ENCODE peak calls at places on chromosomes 4 and X, in six cellular contexts. One of them, this sample, is unnamed.

GRCh38 chrX:78123190-78123589 is 16.3 kb downstream of the TAF9B start:
- DNase-seq in MCF 10A: peak
- DNase-seq in AG09319: no peak
- DNase-seq in lower leg skin: no peak
- DNase-seq in OCI-LY7: no peak
- DNase-seq in foreskin fibroblast: peak
- DNase-seq in this sample: no peak

GRCh38 chr4:155960522-155960921 is 6.9 kb upstream of the CTSO start:
- DNase-seq in OCI-LY7: no peak
- DNase-seq in MCF 10A: no peak
- DNase-seq in AG09319: peak
- DNase-seq in foreskin fibroblast: peak
- DNase-seq in lower leg skin: no peak
- DNase-seq in this sample: no peak

GRCh38 chr4:173543266-173543665 is 13.2 kb upstream of the HAND2 start:
- DNase-seq in OCI-LY7: no peak
- DNase-seq in lower leg skin: no peak
- DNase-seq in AG09319: no peak
- DNase-seq in foreskin fibroblast: no peak
- DNase-seq in MCF 10A: no peak
- DNase-seq in this sample: no peak

GRCh38 chrX:101977091-101977490 is 45.3 kb upstream of the ZMAT1 start:
- DNase-seq in foreskin fibroblast: no peak
- DNase-seq in AG09319: no peak
- DNase-seq in MCF 10A: no peak
- DNase-seq in lower leg skin: no peak
- DNase-seq in OCI-LY7: no peak
- DNase-seq in this sample: no peak

GRCh38 chr4:148207074-148207473 is 235.1 kb downstream of the NR3C2 start:
- DNase-seq in lower leg skin: no peak
- DNase-seq in foreskin fibroblast: peak
- DNase-seq in AG09319: no peak
- DNase-seq in MCF 10A: peak
- DNase-seq in OCI-LY7: no peak
- DNase-seq in this sample: no peak

GRCh38 chr4:172357006-172357405 is 543.8 kb downstream of the GALNTL6 start:
- DNase-seq in MCF 10A: no peak
- DNase-seq in foreskin fibroblast: no peak
- DNase-seq in AG09319: no peak
- DNase-seq in OCI-LY7: no peak
- DNase-seq in lower leg skin: no peak
- DNase-seq in this sample: no peak

GRCh38 chr4:139764192-139764591 is 98.6 kb downstream of the MGST2 start:
- DNase-seq in AG09319: no peak
- DNase-seq in OCI-LY7: no peak
- DNase-seq in lower leg skin: no peak
- DNase-seq in MCF 10A: no peak
- DNase-seq in foreskin fibroblast: no peak
- DNase-seq in this sample: no peak

GRCh38 chr4:52250124-52250523 is 199.0 kb downstream of the SPATA18 start:
- DNase-seq in AG09319: no peak
- DNase-seq in lower leg skin: no peak
- DNase-seq in OCI-LY7: peak
- DNase-seq in foreskin fibroblast: peak
- DNase-seq in MCF 10A: no peak
- DNase-seq in this sample: no peak

GRCh38 chr4:5222951-5223350 is 171.7 kb downstream of the STK32B start:
- DNase-seq in lower leg skin: no peak
- DNase-seq in MCF 10A: no peak
- DNase-seq in AG09319: no peak
- DNase-seq in foreskin fibroblast: no peak
- DNase-seq in OCI-LY7: no peak
- DNase-seq in this sample: no peak

GRCh38 chrX:107656965-107657364 is 28.7 kb downstream of the PRPS1 start:
- DNase-seq in foreskin fibroblast: no peak
- DNase-seq in MCF 10A: no peak
- DNase-seq in AG09319: no peak
- DNase-seq in OCI-LY7: no peak
- DNase-seq in lower leg skin: peak
- DNase-seq in this sample: no peak

GRCh38 chrX:118862990-118863389 is 39.4 kb downstream of the ZCCHC12 start:
- DNase-seq in foreskin fibroblast: no peak
- DNase-seq in OCI-LY7: no peak
- DNase-seq in AG09319: no peak
- DNase-seq in MCF 10A: no peak
- DNase-seq in lower leg skin: no peak
- DNase-seq in this sample: no peak

GRCh38 chrX:130778773-130779172 is 124.2 kb downstream of the ENOX2 start:
- DNase-seq in MCF 10A: no peak
- DNase-seq in lower leg skin: no peak
- DNase-seq in OCI-LY7: no peak
- DNase-seq in AG09319: no peak
- DNase-seq in foreskin fibroblast: peak
- DNase-seq in this sample: no peak

GRCh38 chrX:40733691-40734090 is 1.7 kb downstream of the MED14 start:
- DNase-seq in OCI-LY7: no peak
- DNase-seq in lower leg skin: no peak
- DNase-seq in MCF 10A: no peak
- DNase-seq in foreskin fibroblast: peak
- DNase-seq in AG09319: no peak
- DNase-seq in this sample: no peak

GRCh38 chrX:3815896-3816664 is 102.6 kb upstream of the PRKX start:
- DNase-seq in foreskin fibroblast: peak
- DNase-seq in lower leg skin: peak
- DNase-seq in AG09319: no peak
- DNase-seq in MCF 10A: peak
- DNase-seq in OCI-LY7: peak
- DNase-seq in this sample: peak

GRCh38 chrX:22950278-22951266 is 49.2 kb upstream of the DDX53 start:
- DNase-seq in foreskin fibroblast: peak
- DNase-seq in lower leg skin: no peak
- DNase-seq in OCI-LY7: no peak
- DNase-seq in MCF 10A: peak
- DNase-seq in AG09319: peak
- DNase-seq in this sample: no peak

GRCh38 chr4:30833206-30833605 is 113.0 kb downstream of the PCDH7 start:
- DNase-seq in foreskin fibroblast: no peak
- DNase-seq in lower leg skin: no peak
- DNase-seq in OCI-LY7: no peak
- DNase-seq in MCF 10A: no peak
- DNase-seq in AG09319: no peak
- DNase-seq in this sample: no peak

GRCh38 chr4:108359936-108360681 is 191.4 kb upstream of the LEF1 start:
- DNase-seq in foreskin fibroblast: no peak
- DNase-seq in OCI-LY7: peak
- DNase-seq in MCF 10A: no peak
- DNase-seq in AG09319: no peak
- DNase-seq in lower leg skin: no peak
- DNase-seq in this sample: no peak

GRCh38 chr4:165433529-165433928 is 54.7 kb downstream of the CPE start:
- DNase-seq in OCI-LY7: no peak
- DNase-seq in AG09319: no peak
- DNase-seq in foreskin fibroblast: no peak
- DNase-seq in MCF 10A: no peak
- DNase-seq in lower leg skin: no peak
- DNase-seq in this sample: no peak

GRCh38 chr4:173125216-173125812 is 43.3 kb upstream of the GALNT7 start:
- DNase-seq in lower leg skin: no peak
- DNase-seq in MCF 10A: no peak
- DNase-seq in OCI-LY7: no peak
- DNase-seq in AG09319: no peak
- DNase-seq in foreskin fibroblast: no peak
- DNase-seq in this sample: no peak

GRCh38 chrX:36867143-36867542 is 141.0 kb upstream of the FAM47C start:
- DNase-seq in MCF 10A: peak
- DNase-seq in AG09319: no peak
- DNase-seq in OCI-LY7: peak
- DNase-seq in lower leg skin: no peak
- DNase-seq in foreskin fibroblast: peak
- DNase-seq in this sample: no peak

GRCh38 chrX:48548871-48549270 is 9.4 kb downstream of the TBC1D25 start:
- DNase-seq in OCI-LY7: no peak
- DNase-seq in AG09319: no peak
- DNase-seq in foreskin fibroblast: no peak
- DNase-seq in MCF 10A: no peak
- DNase-seq in lower leg skin: no peak
- DNase-seq in this sample: no peak

GRCh38 chr4:130238121-130238520 is 1142.2 kb downstream of the C4orf33 start:
- DNase-seq in MCF 10A: peak
- DNase-seq in AG09319: no peak
- DNase-seq in OCI-LY7: no peak
- DNase-seq in foreskin fibroblast: no peak
- DNase-seq in lower leg skin: no peak
- DNase-seq in this sample: no peak

GRCh38 chrX:70769659-70770232 is 138.8 kb downstream of the TEX11 start:
- DNase-seq in lower leg skin: no peak
- DNase-seq in OCI-LY7: peak
- DNase-seq in MCF 10A: peak
- DNase-seq in AG09319: no peak
- DNase-seq in foreskin fibroblast: peak
- DNase-seq in this sample: no peak
- TF ChIP-seq CTCF in lower leg skin: no peak
- TF ChIP-seq CTCF in OCI-LY7: peak
- TF ChIP-seq CTCF in MCF 10A: peak
- TF ChIP-seq CTCF in AG09319: peak
- TF ChIP-seq CTCF in foreskin fibroblast: no peak
- TF ChIP-seq CTCF in this sample: peak

GRCh38 chr4:13430834-13431568 is 53.1 kb downstream of the RAB28 start:
- DNase-seq in foreskin fibroblast: no peak
- DNase-seq in MCF 10A: peak
- DNase-seq in OCI-LY7: peak
- DNase-seq in AG09319: no peak
- DNase-seq in lower leg skin: no peak
- DNase-seq in this sample: no peak
- TF ChIP-seq CTCF in foreskin fibroblast: no peak
- TF ChIP-seq CTCF in MCF 10A: peak
- TF ChIP-seq CTCF in OCI-LY7: peak
- TF ChIP-seq CTCF in AG09319: no peak
- TF ChIP-seq CTCF in lower leg skin: no peak
- TF ChIP-seq CTCF in this sample: peak

GRCh38 chrX:113157496-113157895 is 316.9 kb upstream of the AMOT start:
- DNase-seq in OCI-LY7: no peak
- DNase-seq in foreskin fibroblast: no peak
- DNase-seq in lower leg skin: no peak
- DNase-seq in MCF 10A: no peak
- DNase-seq in AG09319: no peak
- DNase-seq in this sample: no peak
- TF ChIP-seq CTCF in OCI-LY7: no peak
- TF ChIP-seq CTCF in foreskin fibroblast: no peak
- TF ChIP-seq CTCF in lower leg skin: no peak
- TF ChIP-seq CTCF in MCF 10A: no peak
- TF ChIP-seq CTCF in AG09319: no peak
- TF ChIP-seq CTCF in this sample: no peak

GRCh38 chrX:54182194-54182863 is 725 bp downstream of the FAM120C start:
- DNase-seq in OCI-LY7: peak
- DNase-seq in AG09319: no peak
- DNase-seq in foreskin fibroblast: peak
- DNase-seq in MCF 10A: peak
- DNase-seq in lower leg skin: peak
- DNase-seq in this sample: peak
- TF ChIP-seq CTCF in OCI-LY7: no peak
- TF ChIP-seq CTCF in AG09319: no peak
- TF ChIP-seq CTCF in foreskin fibroblast: no peak
- TF ChIP-seq CTCF in MCF 10A: no peak
- TF ChIP-seq CTCF in lower leg skin: no peak
- TF ChIP-seq CTCF in this sample: no peak

GRCh38 chr4:21645776-21646175 is 302.8 kb downstream of the KCNIP4 start:
- DNase-seq in MCF 10A: no peak
- DNase-seq in lower leg skin: no peak
- DNase-seq in OCI-LY7: no peak
- DNase-seq in foreskin fibroblast: no peak
- DNase-seq in AG09319: no peak
- DNase-seq in this sample: no peak
- TF ChIP-seq CTCF in MCF 10A: no peak
- TF ChIP-seq CTCF in lower leg skin: no peak
- TF ChIP-seq CTCF in OCI-LY7: no peak
- TF ChIP-seq CTCF in foreskin fibroblast: no peak
- TF ChIP-seq CTCF in AG09319: no peak
- TF ChIP-seq CTCF in this sample: no peak

GRCh38 chrX:73262991-73263390 is 48.3 kb upstream of the NAP1L2 start:
- DNase-seq in AG09319: no peak
- DNase-seq in MCF 10A: peak
- DNase-seq in lower leg skin: no peak
- DNase-seq in OCI-LY7: peak
- DNase-seq in foreskin fibroblast: peak
- DNase-seq in this sample: no peak
- TF ChIP-seq CTCF in AG09319: peak
- TF ChIP-seq CTCF in MCF 10A: peak
- TF ChIP-seq CTCF in lower leg skin: no peak
- TF ChIP-seq CTCF in OCI-LY7: peak
- TF ChIP-seq CTCF in foreskin fibroblast: no peak
- TF ChIP-seq CTCF in this sample: no peak

GRCh38 chrX:21708116-21708515 is 49.8 kb downstream of the SMPX start:
- DNase-seq in OCI-LY7: no peak
- DNase-seq in lower leg skin: no peak
- DNase-seq in foreskin fibroblast: no peak
- DNase-seq in MCF 10A: peak
- DNase-seq in AG09319: no peak
- DNase-seq in this sample: no peak
- TF ChIP-seq CTCF in OCI-LY7: peak
- TF ChIP-seq CTCF in lower leg skin: no peak
- TF ChIP-seq CTCF in foreskin fibroblast: no peak
- TF ChIP-seq CTCF in MCF 10A: no peak
- TF ChIP-seq CTCF in AG09319: peak
- TF ChIP-seq CTCF in this sample: no peak